ENCODE peak calls at places on chromosomes 2 and 18, in four cellular contexts. One of them, this sample, is unnamed.

GRCh38 chr18:21489119-21489750 is 111.3 kb downstream of the ESCO1 start:
- DNase-seq in neural progenitor cell: peak; percentile 61
- DNase-seq in HCT116: peak; percentile 40
- DNase-seq in adrenal gland: peak; percentile 53
- DNase-seq in this sample: peak; percentile 81

GRCh38 chr2:21317131-21317530 is 193.4 kb downstream of the TDRD15 start:
- DNase-seq in HCT116: peak; percentile 13
- DNase-seq in adrenal gland: peak; percentile 64
- DNase-seq in neural progenitor cell: peak; percentile 86
- DNase-seq in this sample: peak; percentile 65

GRCh38 chr18:50558948-50559749 is 738 bp upstream of the MAPK4 start:
- DNase-seq in HCT116: no peak
- DNase-seq in adrenal gland: no peak
- DNase-seq in neural progenitor cell: peak; percentile 4
- DNase-seq in this sample: no peak

GRCh38 chr2:113876503-113877387 is 13.1 kb upstream of the ACTR3 start:
- DNase-seq in adrenal gland: no peak
- DNase-seq in neural progenitor cell: no peak
- DNase-seq in HCT116: peak; percentile 64
- DNase-seq in this sample: peak; percentile 45

GRCh38 chr2:15677141-15677911 is 85.7 kb downstream of the DDX1 start:
- DNase-seq in adrenal gland: no peak
- DNase-seq in neural progenitor cell: peak; percentile 74
- DNase-seq in HCT116: no peak
- DNase-seq in this sample: peak; percentile 52

GRCh38 chr18:31248783-31249521 is 69.0 kb upstream of the DSG1 start:
- DNase-seq in adrenal gland: no peak
- DNase-seq in neural progenitor cell: no peak
- DNase-seq in HCT116: no peak
- DNase-seq in this sample: no peak

GRCh38 chr18:25298853-25299274 is 53.1 kb downstream of the ZNF521 start:
- DNase-seq in HCT116: no peak
- DNase-seq in adrenal gland: peak; percentile 27
- DNase-seq in neural progenitor cell: no peak
- DNase-seq in this sample: no peak

GRCh38 chr2:96195410-96196071 is 13.1 kb downstream of the STARD7 start:
- DNase-seq in adrenal gland: no peak
- DNase-seq in neural progenitor cell: no peak
- DNase-seq in HCT116: no peak
- DNase-seq in this sample: no peak

GRCh38 chr2:199111461-199111860 is 346.3 kb downstream of the SATB2 start:
- DNase-seq in adrenal gland: no peak
- DNase-seq in HCT116: no peak
- DNase-seq in neural progenitor cell: no peak
- DNase-seq in this sample: no peak

GRCh38 chr2:228771306-228771705 is 499.8 kb downstream of the PID1 start:
- DNase-seq in neural progenitor cell: no peak
- DNase-seq in HCT116: no peak
- DNase-seq in adrenal gland: no peak
- DNase-seq in this sample: no peak

GRCh38 chr2:69835666-69836065 is 6.2 kb downstream of the GMCL1 start:
- DNase-seq in HCT116: no peak
- DNase-seq in neural progenitor cell: no peak
- DNase-seq in adrenal gland: no peak
- DNase-seq in this sample: no peak

GRCh38 chr2:176648691-176649297 is 379.6 kb downstream of the MTX2 start:
- DNase-seq in adrenal gland: no peak
- DNase-seq in HCT116: no peak
- DNase-seq in neural progenitor cell: no peak
- DNase-seq in this sample: no peak

GRCh38 chr2:173860566-173860965 is 104.6 kb downstream of the SP3 start:
- DNase-seq in HCT116: no peak
- DNase-seq in neural progenitor cell: no peak
- DNase-seq in adrenal gland: no peak
- DNase-seq in this sample: no peak

GRCh38 chr18:31741096-31741735 is 19.5 kb downstream of the SLC25A52 start:
- DNase-seq in adrenal gland: peak; percentile 64
- DNase-seq in HCT116: peak; percentile 22
- DNase-seq in neural progenitor cell: peak; percentile 45
- DNase-seq in this sample: no peak

GRCh38 chr18:79640875-79641274 is 38.7 kb upstream of the CTDP1 start:
- DNase-seq in HCT116: no peak
- DNase-seq in adrenal gland: no peak
- DNase-seq in neural progenitor cell: no peak
- DNase-seq in this sample: no peak

GRCh38 chr2:169891593-169892298 is 64.5 kb downstream of the UBR3 start:
- DNase-seq in neural progenitor cell: no peak
- DNase-seq in adrenal gland: no peak
- DNase-seq in HCT116: no peak
- DNase-seq in this sample: no peak

GRCh38 chr2:236008857-236009256 is 159.3 kb downstream of the GBX2 start:
- DNase-seq in neural progenitor cell: no peak
- DNase-seq in adrenal gland: no peak
- DNase-seq in HCT116: no peak
- DNase-seq in this sample: no peak

GRCh38 chr2:109466674-109467575 is 146.8 kb downstream of the SEPTIN10 start:
- DNase-seq in adrenal gland: no peak
- DNase-seq in HCT116: no peak
- DNase-seq in neural progenitor cell: no peak
- DNase-seq in this sample: no peak

GRCh38 chr2:7203056-7203467 is 285.9 kb downstream of the RNF144A start:
- DNase-seq in HCT116: peak; percentile 24
- DNase-seq in adrenal gland: peak; percentile 42
- DNase-seq in neural progenitor cell: peak; percentile 71
- DNase-seq in this sample: peak; percentile 45

GRCh38 chr2:74747411-74748080 is 86.4 kb upstream of the HK2 start:
- DNase-seq in adrenal gland: peak; percentile 72
- DNase-seq in neural progenitor cell: no peak
- DNase-seq in HCT116: no peak
- DNase-seq in this sample: no peak

GRCh38 chr2:216991563-216991962 is 131.7 kb upstream of the TNP1 start:
- DNase-seq in adrenal gland: peak; percentile 30
- DNase-seq in neural progenitor cell: no peak
- DNase-seq in HCT116: no peak
- DNase-seq in this sample: no peak

GRCh38 chr2:201795608-201796477 is 10.5 kb upstream of the CDK15 start:
- DNase-seq in HCT116: peak; percentile 35
- DNase-seq in neural progenitor cell: peak; percentile 78
- DNase-seq in adrenal gland: peak; percentile 43
- DNase-seq in this sample: peak; percentile 85

GRCh38 chr2:207765960-207766582 is 3.6 kb downstream of the FZD5 start:
- DNase-seq in HCT116: no peak
- DNase-seq in adrenal gland: no peak
- DNase-seq in neural progenitor cell: peak; percentile 64
- DNase-seq in this sample: peak; percentile 63

GRCh38 chr18:27109403-27109802 is 75.7 kb downstream of the CHST9 start:
- DNase-seq in HCT116: no peak
- DNase-seq in adrenal gland: no peak
- DNase-seq in neural progenitor cell: no peak
- DNase-seq in this sample: no peak

GRCh38 chr2:147232225-147232669 is 612.6 kb upstream of the ACVR2A start:
- DNase-seq in neural progenitor cell: no peak
- DNase-seq in HCT116: no peak
- DNase-seq in adrenal gland: no peak
- DNase-seq in this sample: no peak

GRCh38 chr2:8676191-8676914 is 5.5 kb upstream of the ID2 start:
- DNase-seq in HCT116: no peak
- DNase-seq in adrenal gland: peak; percentile 74
- DNase-seq in neural progenitor cell: peak; percentile 26
- DNase-seq in this sample: peak; percentile 57

GRCh38 chr2:157785866-157786662 is 90.1 kb downstream of the ACVR1 start:
- DNase-seq in neural progenitor cell: no peak
- DNase-seq in adrenal gland: no peak
- DNase-seq in HCT116: no peak
- DNase-seq in this sample: no peak

GRCh38 chr2:40004336-40004735 is 225.3 kb upstream of the THUMPD2 start:
- DNase-seq in adrenal gland: no peak
- DNase-seq in HCT116: no peak
- DNase-seq in neural progenitor cell: no peak
- DNase-seq in this sample: no peak

GRCh38 chr2:75094405-75094804 is 104.9 kb downstream of the TACR1 start:
- DNase-seq in adrenal gland: no peak
- DNase-seq in HCT116: no peak
- DNase-seq in neural progenitor cell: no peak
- DNase-seq in this sample: no peak

GRCh38 chr2:188570365-188570764 is 278.7 kb downstream of the GULP1 start:
- DNase-seq in neural progenitor cell: no peak
- DNase-seq in adrenal gland: no peak
- DNase-seq in HCT116: no peak
- DNase-seq in this sample: no peak

GRCh38 chr2:86243950-86244733 is 44.9 kb downstream of the MRPL35 start:
- DNase-seq in adrenal gland: no peak
- DNase-seq in neural progenitor cell: no peak
- DNase-seq in HCT116: no peak
- DNase-seq in this sample: no peak

GRCh38 chr2:37866535-37866934 is 58.6 kb upstream of the RMDN2 start:
- DNase-seq in neural progenitor cell: no peak
- DNase-seq in adrenal gland: peak; percentile 34
- DNase-seq in HCT116: no peak
- DNase-seq in this sample: no peak

GRCh38 chr2:202376460-202377307 is 557 bp downstream of the BMPR2 start:
- DNase-seq in HCT116: no peak
- DNase-seq in neural progenitor cell: no peak
- DNase-seq in adrenal gland: peak; percentile 63
- DNase-seq in this sample: peak; percentile 77

GRCh38 chr18:22846088-22846683 is 86.9 kb upstream of the RBBP8 start:
- DNase-seq in HCT116: peak; percentile 21
- DNase-seq in neural progenitor cell: peak; percentile 13
- DNase-seq in adrenal gland: no peak
- DNase-seq in this sample: no peak

GRCh38 chr2:74597456-74597855 is 42.9 kb downstream of the DOK1 start:
- DNase-seq in adrenal gland: no peak
- DNase-seq in HCT116: no peak
- DNase-seq in neural progenitor cell: no peak
- DNase-seq in this sample: no peak

GRCh38 chr2:218284106-218284811 is 8.0 kb downstream of the TMBIM1 start:
- DNase-seq in HCT116: no peak
- DNase-seq in neural progenitor cell: no peak
- DNase-seq in adrenal gland: peak; percentile 94
- DNase-seq in this sample: no peak

GRCh38 chr18:867257-867656 is 37.4 kb upstream of the ADCYAP1 start:
- DNase-seq in neural progenitor cell: no peak
- DNase-seq in HCT116: no peak
- DNase-seq in adrenal gland: no peak
- DNase-seq in this sample: no peak

DNA sequence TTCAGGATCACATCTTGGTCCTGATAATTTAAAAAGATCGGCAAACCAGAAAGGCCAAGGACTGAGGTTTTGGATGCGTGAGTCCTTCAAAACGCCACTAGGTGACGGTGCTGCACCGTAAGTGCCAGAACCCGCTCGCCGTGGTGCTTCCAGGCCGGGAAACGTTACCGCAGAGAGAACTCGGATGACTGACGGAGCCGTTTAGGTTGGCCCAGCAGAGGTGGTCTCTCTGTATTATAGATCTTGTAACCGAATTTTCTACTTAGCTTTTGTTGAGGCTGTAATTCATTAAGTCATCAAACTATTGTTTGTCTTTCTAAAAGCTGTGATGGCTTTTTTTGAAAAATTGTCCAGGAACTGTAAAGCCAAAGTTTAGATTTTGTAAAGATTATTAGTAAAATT is 39.8 kb upstream of the ADCYAP1 start:
- DNase-seq in HCT116: peak; percentile 73
- DNase-seq in adrenal gland: peak; percentile 81
- DNase-seq in neural progenitor cell: peak; percentile 90
- DNase-seq in this sample: peak; percentile 77
- H3K27me3 ChIP-seq in HCT116: no peaks in the 10 kb centered on the region
- H3K27me3 ChIP-seq in adrenal gland: no peaks in the 10 kb centered on the region
- H3K27me3 ChIP-seq in neural progenitor cell: no peaks in the 10 kb centered on the region
- H3K27me3 ChIP-seq in this sample: no peaks in the 10 kb centered on the region

GRCh38 chr18:2442726-2443275 is 128.5 kb downstream of the METTL4 start:
- DNase-seq in adrenal gland: no peak
- DNase-seq in neural progenitor cell: no peak
- DNase-seq in HCT116: no peak
- DNase-seq in this sample: no peak
- H3K4me3 ChIP-seq in adrenal gland: no peak overlapping the region
- H3K4me3 ChIP-seq in neural progenitor cell: no peak overlapping the region
- H3K4me3 ChIP-seq in HCT116: no peak overlapping the region
- H3K4me3 ChIP-seq in this sample: no peak overlapping the region

GRCh38 chr2:26850002-26850431 is 2.1 kb downstream of the DPYSL5 start:
- DNase-seq in HCT116: no peak
- DNase-seq in neural progenitor cell: peak; percentile 68
- DNase-seq in adrenal gland: no peak
- DNase-seq in this sample: peak; percentile 66
- H3K27me3 ChIP-seq in HCT116: no peaks in the 10 kb centered on the region
- H3K27me3 ChIP-seq in neural progenitor cell: peaks cover 40% of the 10 kb centered on the region
- H3K27me3 ChIP-seq in adrenal gland: peaks cover 65% of the 10 kb centered on the region
- H3K27me3 ChIP-seq in this sample: peaks cover 76% of the 10 kb centered on the region

DNA sequence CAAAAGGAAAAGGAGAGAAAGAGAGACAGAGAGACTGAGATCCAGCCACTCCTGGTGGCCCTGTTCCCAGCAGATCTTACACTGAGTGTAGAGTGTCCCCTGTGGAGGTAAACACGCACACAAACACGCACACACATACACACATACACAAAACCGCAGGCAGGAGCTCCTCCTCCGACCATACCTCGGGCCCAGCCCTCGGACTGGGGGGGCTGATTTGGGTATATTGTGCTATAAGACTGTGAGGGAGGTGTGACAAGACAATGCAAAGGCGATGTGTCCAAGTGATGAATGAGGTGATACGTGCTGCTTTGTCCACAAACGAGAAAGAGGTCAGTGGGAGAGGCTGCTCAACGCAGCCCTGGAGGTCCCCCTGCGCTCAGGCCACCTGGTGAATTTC is 48.6 kb upstream of the ASXL2 start:
- DNase-seq in adrenal gland: no peak
- DNase-seq in HCT116: no peak
- DNase-seq in neural progenitor cell: no peak
- DNase-seq in this sample: no peak
- H3K4me3 ChIP-seq in adrenal gland: no peak overlapping the region
- H3K4me3 ChIP-seq in HCT116: no peak overlapping the region
- H3K4me3 ChIP-seq in neural progenitor cell: no peak overlapping the region
- H3K4me3 ChIP-seq in this sample: no peak overlapping the region

GRCh38 chr18:12309683-12310198 is 1.7 kb downstream of the TUBB6 start:
- DNase-seq in neural progenitor cell: no peak
- DNase-seq in HCT116: no peak
- DNase-seq in adrenal gland: no peak
- DNase-seq in this sample: no peak

GRCh38 chr18:12306752-12307151 is 1.3 kb upstream of the TUBB6 start:
- DNase-seq in HCT116: no peak
- DNase-seq in neural progenitor cell: no peak
- DNase-seq in adrenal gland: no peak
- DNase-seq in this sample: no peak

GRCh38 chr18:12307251-12307736 is 747 bp upstream of the TUBB6 start:
- DNase-seq in adrenal gland: peak; percentile 32
- DNase-seq in neural progenitor cell: peak; percentile 77
- DNase-seq in HCT116: no peak
- DNase-seq in this sample: peak; percentile 72

GRCh38 chr18:12307871-12308385 is at the start of gene TUBB6:
- DNase-seq in HCT116: no peak
- DNase-seq in adrenal gland: peak; percentile 65
- DNase-seq in neural progenitor cell: peak; percentile 86
- DNase-seq in this sample: peak; percentile 97

GRCh38 chr18:12308386-12309100 is 502 bp downstream of the TUBB6 start:
- DNase-seq in HCT116: no peak
- DNase-seq in neural progenitor cell: peak; percentile 87
- DNase-seq in adrenal gland: peak; percentile 86
- DNase-seq in this sample: peak; percentile 91
- H3K27me3 ChIP-seq in HCT116: no peaks in the 10 kb centered on the region
- H3K27me3 ChIP-seq in neural progenitor cell: peaks cover 52% of the 10 kb centered on the region
- H3K27me3 ChIP-seq in adrenal gland: no peaks in the 10 kb centered on the region
- H3K27me3 ChIP-seq in this sample: peaks cover 5% of the 10 kb centered on the region